ENCODE peak calls at places on chromosome 14, in ten cellular contexts. N, V, G, B, W, J, R, P, A and T are unnamed samples.

GRCh38 chr14:75242546-75243273 is 35.9 kb upstream of the FOS start:
- DNase-seq in V (no peak), J (no peak), N (no peak), G (no peak), W (no peak), R (peak), P (no peak), B (no peak), A (no peak), T (no peak)

GRCh38 chr14:75604979-75605825 is 26.8 kb downstream of the FLVCR2 start:
- DNase-seq in P (no peak), R (no peak), J (peak), G (peak), V (no peak), W (no peak), B (no peak), N (no peak), A (no peak), T (no peak)

GRCh38 chr14:22887990-22888378 is 5.0 kb downstream of the REM2 start:
- DNase-seq in A (no peak), R (no peak), J (no peak), G (no peak), N (no peak), B (no peak), P (no peak), W (no peak), V (no peak), T (no peak)

GRCh38 chr14:100078997-100079561 is 13.9 kb downstream of the EVL start:
- DNase-seq in A (no peak), G (no peak), N (no peak), P (peak), V (no peak), W (no peak), R (no peak), B (no peak), J (no peak), T (peak)

GRCh38 chr14:61671086-61671485 is 24.2 kb upstream of the HIF1A start:
- DNase-seq in R (no peak), B (no peak), P (no peak), V (no peak), G (no peak), A (no peak), J (no peak), W (no peak), N (no peak), T (no peak)

GRCh38 chr14:69553221-69553620 is 21.4 kb downstream of the CCDC177 start:
- DNase-seq in R (no peak), V (no peak), P (peak), J (no peak), G (no peak), A (no peak), N (no peak), W (no peak), B (no peak), T (no peak)

GRCh38 chr14:56244138-56244789 is 126.1 kb downstream of the PELI2 start:
- DNase-seq in G (no peak), V (no peak), A (no peak), J (no peak), P (no peak), N (no peak), B (no peak), R (no peak), W (no peak), T (no peak)

GRCh38 chr14:96478119-96478518 is 24.1 kb upstream of the PAPOLA start:
- DNase-seq in B (no peak), R (no peak), N (no peak), G (no peak), A (no peak), V (no peak), W (no peak), J (no peak), P (no peak), T (no peak)

GRCh38 chr14:75487155-75487671 is 35.1 kb upstream of the BATF start:
- DNase-seq in B (no peak), W (no peak), A (no peak), V (no peak), N (no peak), R (no peak), G (no peak), P (no peak), J (no peak), T (no peak)

GRCh38 chr14:102891556-102891955 is 30.9 kb upstream of the AMN start:
- DNase-seq in P (no peak), A (no peak), V (no peak), W (no peak), B (no peak), J (no peak), G (no peak), N (no peak), R (no peak), T (no peak)

GRCh38 chr14:104677506-104678332 is 11.7 kb upstream of the INF2 start:
- DNase-seq in V (peak), P (peak), J (peak), G (peak), A (peak), R (peak), B (peak), W (no peak), N (no peak), T (peak)
- TF ChIP-seq POLR2A in V (peak), P (peak), J (peak), G (no peak), A (peak), R (no peak), B (peak), W (no peak), N (peak), T (peak)

DNA sequence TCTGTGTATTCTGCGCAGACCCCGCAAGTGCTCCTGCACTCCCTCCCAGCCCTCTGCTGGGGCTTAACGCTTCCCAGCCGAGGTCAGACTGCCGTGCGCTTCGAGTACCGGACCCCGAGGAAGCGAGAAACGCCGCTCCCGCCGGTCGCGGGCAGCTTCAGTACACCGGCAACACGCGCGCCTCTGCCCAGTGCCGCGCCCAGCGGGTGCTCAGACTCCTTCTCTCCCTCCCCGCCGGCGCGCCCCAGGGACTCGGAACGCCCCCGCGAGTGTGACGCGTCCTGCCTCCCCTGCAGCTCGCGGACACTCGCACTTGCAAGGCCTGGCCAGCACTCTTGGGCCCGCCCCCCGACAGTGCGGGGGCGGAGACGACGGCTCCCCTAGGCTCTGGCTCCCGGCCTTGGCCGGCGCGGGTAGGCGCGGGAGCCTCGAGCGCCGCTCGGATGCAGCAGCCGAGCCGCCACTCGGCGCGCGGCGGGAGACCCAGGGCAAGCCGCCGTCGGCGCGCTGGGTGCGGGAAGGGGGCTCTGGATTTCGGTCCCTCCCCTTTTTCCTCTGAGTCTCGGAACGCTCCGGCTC is at the start of gene PTGER2:
- DNase-seq in G (peak), P (peak), B (peak), V (peak), W (no peak), R (peak), J (peak), N (peak), A (peak), T (peak)
- TF ChIP-seq POLR2A in G (no peak), P (no peak), B (no peak), V (no peak), W (no peak), R (no peak), J (no peak), N (no peak), A (no peak), T (peak)

DNA sequence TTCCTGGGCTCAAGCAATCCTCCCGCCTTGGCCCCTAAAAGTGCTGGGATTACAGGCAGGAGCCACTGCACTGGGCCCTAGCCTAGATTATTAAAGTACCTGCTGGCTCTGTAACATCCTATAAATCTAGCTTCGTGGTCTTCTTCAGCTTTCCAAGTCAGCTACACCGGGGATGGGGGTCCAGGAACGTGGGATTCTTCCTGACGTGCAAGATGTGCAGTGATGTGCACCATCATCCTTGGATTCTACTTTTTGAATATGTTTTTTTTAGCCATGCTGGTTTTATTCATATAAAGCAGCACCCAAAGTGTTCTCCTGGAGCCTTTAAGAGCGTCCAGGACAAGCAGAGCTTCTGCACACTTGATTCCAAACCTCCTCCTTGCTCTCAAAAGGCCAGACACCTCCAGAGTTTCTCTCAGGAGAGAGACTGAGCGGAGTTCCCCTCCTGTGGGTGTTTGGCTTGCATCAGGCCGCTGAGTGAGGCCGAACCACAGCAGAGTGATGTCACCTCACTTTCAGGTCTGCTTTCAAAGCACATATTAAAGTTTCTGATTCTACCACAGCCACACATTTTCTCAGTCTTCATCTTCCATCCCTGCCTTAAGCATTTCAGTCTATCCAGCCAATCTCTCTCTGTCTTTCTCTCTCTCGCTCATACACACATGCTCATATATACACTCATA is 33.4 kb downstream of the VCPKMT start:
- DNase-seq in A (no peak), P (no peak), G (no peak), J (no peak), V (peak), B (no peak), R (no peak), W (no peak), N (no peak), T (no peak)
- TF ChIP-seq POLR2A in A (no peak), P (no peak), G (no peak), J (no peak), V (no peak), B (no peak), R (no peak), W (no peak), N (no peak), T (no peak)

GRCh38 chr14:54877015-54877702 is 25.5 kb downstream of the GCH1 start:
- DNase-seq in R (no peak), J (no peak), N (no peak), P (no peak), B (no peak), V (no peak), A (no peak), G (no peak), W (no peak), T (no peak)
- TF ChIP-seq POLR2A in R (no peak), J (no peak), N (no peak), P (no peak), B (no peak), V (no peak), A (no peak), G (no peak), W (no peak), T (no peak)

GRCh38 chr14:81132492-81132891 is 88.3 kb downstream of the GTF2A1 start:
- DNase-seq in B (no peak), G (no peak), P (no peak), A (no peak), N (no peak), R (no peak), V (no peak), J (no peak), W (no peak), T (no peak)
- TF ChIP-seq POLR2A in B (no peak), G (no peak), P (no peak), A (no peak), N (no peak), R (no peak), V (no peak), J (no peak), W (no peak), T (no peak)

GRCh38 chr14:60622920-60623263 is 26.4 kb downstream of the SIX1 start:
- DNase-seq in R (no peak), A (no peak), N (no peak), V (no peak), W (no peak), J (no peak), G (no peak), B (no peak), P (no peak), T (no peak)

GRCh38 chr14:60622210-60622919 is 26.9 kb downstream of the SIX1 start:
- DNase-seq in B (no peak), A (no peak), R (no peak), N (no peak), W (no peak), G (no peak), J (no peak), V (no peak), P (no peak), T (no peak)

GRCh38 chr14:60621386-60621785 is 27.9 kb downstream of the SIX1 start:
- DNase-seq in V (no peak), P (no peak), G (no peak), W (no peak), R (no peak), J (no peak), N (no peak), A (no peak), B (no peak), T (no peak)

GRCh38 chr14:60616326-60617044 is 32.8 kb downstream of the SIX1 start:
- DNase-seq in W (peak), B (no peak), P (no peak), R (no peak), G (no peak), N (no peak), A (no peak), J (no peak), V (no peak), T (no peak)

GRCh38 chr14:60618200-60618599 is 31.1 kb downstream of the SIX1 start:
- DNase-seq in G (no peak), A (no peak), W (peak), P (no peak), V (no peak), B (no peak), R (no peak), N (no peak), J (no peak), T (no peak)
- TF ChIP-seq POLR2A in G (no peak), A (no peak), W (no peak), P (no peak), V (no peak), B (no peak), R (no peak), N (no peak), J (no peak), T (no peak)

DNA sequence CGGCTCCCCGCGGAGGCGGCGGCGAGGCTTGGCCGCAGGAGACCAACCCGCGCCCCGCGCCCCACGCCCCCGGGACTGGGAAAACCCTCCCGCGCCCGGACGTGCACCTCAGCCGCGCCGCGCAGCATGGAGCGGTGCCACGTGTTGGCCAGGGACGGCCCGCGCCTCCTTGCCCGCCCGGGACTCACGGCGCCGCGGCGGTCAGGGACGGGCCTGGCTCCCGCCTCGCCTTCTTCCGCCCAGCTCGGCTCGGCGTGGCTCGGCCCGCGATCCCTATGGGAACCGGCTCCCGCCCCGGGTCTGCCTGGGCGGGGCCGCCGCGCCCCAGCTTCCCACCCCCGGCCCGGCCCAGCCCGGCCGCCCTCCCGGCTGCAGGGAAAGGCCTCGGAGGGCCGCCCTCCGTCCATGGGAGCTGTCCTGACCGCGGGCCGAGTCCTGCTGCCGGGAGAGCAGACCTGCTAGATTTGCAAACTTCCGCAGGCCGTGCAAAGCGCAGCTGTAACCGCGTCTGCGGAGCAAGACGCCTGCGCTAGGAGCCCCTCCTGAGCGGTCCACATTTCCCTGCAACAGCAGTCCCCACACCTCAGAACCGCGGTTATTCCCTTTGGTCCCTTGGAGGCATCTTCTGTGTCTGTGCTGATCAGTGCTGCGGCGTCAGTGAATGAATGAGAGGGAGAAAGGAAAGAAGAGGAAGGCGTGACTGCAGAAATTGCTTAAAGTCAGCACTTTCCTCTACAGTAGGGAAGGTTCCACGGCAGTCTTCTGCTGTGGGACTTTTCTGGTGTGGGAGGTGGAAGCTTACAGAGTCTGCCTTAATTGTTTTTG is at the start of gene CDKL1:
- DNase-seq in J (peak), P (peak), B (peak), W (peak), N (no peak), R (peak), V (peak), A (peak), G (peak), T (peak)
- TF ChIP-seq POLR2A in J (peak), P (no peak), B (peak), W (peak), N (peak), R (no peak), V (peak), A (peak), G (no peak), T (peak)

DNA sequence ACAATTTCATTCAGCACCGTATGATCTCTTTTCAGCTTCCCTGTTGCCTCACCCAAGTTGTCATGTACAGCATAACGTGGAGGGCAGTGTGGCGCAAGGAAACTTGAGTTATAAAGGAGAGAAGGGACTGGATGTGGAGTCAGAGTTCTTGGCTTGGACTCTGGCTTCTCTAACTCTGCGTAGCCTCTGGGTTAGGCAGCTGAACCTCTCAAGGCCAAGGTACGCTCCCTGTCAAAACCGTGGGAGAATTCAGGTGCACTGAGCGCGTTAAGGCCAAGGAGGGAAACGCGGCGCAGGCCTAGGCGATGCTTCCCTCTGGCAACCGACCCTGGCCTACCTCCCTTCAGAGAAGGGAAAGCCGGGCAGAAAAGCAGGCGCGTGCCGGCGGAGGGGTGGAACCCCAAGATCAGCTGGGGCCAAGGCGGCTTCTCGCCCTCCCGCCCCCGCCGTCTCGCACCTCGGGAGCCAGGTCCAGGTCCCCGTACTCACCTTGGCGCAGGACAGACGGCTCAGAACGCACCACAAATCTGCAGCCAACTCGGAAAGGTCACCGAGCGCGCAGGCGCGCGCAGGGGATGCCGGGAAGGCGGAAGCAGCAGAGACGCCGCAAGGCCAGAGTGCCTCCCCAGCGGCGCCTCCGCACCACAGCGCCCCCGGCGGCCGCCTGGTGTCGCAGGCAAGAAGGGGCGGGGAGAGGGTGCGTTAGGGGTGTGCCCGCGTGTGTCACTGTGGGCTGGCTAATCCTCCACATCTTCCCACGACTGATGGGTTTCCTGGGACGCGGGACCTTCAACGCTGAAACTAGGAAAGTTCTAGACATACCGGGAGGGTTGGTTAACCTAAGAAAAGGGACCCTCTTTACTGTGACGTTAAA is 7.0 kb upstream of the TDRD9 start:
- DNase-seq in G (peak), A (peak), B (peak), P (peak), R (peak), J (peak), W (peak), V (peak), N (peak), T (peak)
- TF ChIP-seq POLR2A in G (no peak), A (peak), B (peak), P (peak), R (no peak), J (peak), W (peak), V (no peak), N (peak), T (peak)

GRCh38 chr14:24435192-24435810 is 5.5 kb downstream of the KHNYN start:
- DNase-seq in N (no peak), A (no peak), R (no peak), B (no peak), V (no peak), G (no peak), J (no peak), P (no peak), W (no peak), T (no peak)
- TF ChIP-seq POLR2A in N (no peak), A (no peak), R (no peak), B (no peak), V (no peak), G (no peak), J (no peak), P (no peak), W (peak), T (no peak)

DNA sequence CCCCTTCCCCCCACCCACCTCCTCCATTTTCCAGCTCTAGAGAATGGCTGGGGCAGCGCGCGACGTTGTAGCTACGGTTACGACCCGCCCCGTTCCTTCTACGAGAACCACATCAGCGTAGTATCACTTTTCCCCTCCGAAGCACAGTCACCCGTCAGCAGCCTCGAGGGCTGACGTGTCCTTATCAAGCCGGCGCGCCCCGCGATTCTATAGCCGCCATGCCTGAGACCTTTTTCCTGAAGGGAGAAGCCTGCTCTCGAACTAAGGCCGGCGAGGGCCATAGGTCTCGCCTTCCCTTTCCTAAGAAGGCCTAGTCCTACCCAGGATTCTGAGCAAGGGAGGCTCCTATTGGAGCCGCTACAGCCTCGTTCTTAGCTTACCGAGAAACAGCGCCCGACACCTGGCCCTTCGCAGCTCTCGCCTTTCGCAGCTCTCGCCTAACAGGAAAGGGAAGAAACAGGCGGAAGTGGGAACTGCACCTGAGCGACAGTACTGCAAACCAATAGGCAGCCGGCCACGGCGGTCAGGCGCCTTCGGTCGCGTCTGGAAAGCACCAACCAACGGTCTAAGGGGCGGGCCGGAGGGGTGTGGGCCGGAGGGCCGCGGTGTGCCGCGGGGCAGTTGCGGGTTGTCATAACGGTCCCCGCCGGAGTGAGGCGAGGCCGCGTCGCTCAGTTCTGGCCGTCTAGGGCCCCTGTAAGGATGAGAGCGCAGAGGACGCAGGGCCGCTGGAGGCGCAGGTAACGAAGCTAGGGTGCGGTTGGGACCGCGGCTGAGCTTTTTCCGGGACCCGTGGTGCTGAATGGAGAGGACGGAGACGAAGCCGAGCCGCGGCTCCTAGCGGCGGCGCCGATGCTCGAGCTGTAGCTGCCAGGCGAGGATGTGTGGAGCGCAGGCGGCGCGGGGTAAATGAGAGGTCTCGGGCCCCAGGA is at the start of the genes MGAT2 and RPL36AL:
- DNase-seq in A (peak), P (peak), R (peak), B (peak), G (peak), W (peak), N (peak), J (peak), V (peak), T (peak)
- TF ChIP-seq POLR2A in A (peak), P (peak), R (no peak), B (peak), G (peak), W (peak), N (peak), J (peak), V (peak), T (peak)